ENCODE peak calls at places on chromosomes 12 and 14, in four cellular contexts. O is B cell, E is heart left ventricle, Y is brain microvascular endothelial cell. A is an unnamed sample.

GRCh38 chr14:22974530-22975313 is 7.6 kb downstream of the AJUBA start:
- DNase-seq in O (no peak), E (peak), Y (no peak), A (no peak)

GRCh38 chr14:67618617-67619063 is 1.1 kb upstream of the ARG2 start:
- DNase-seq in O (peak), E (no peak), Y (peak), A (peak)

GRCh38 chr12:124568431-124569374 is 1.3 kb upstream of the NCOR2 start:
- DNase-seq in O (peak), E (peak), Y (peak), A (peak)

GRCh38 chr14:49526101-49526500 is 60.1 kb downstream of the RPS29 start:
- DNase-seq in O (no peak), E (no peak), Y (no peak), A (no peak)

GRCh38 chr14:26180221-26180620 is 417.6 kb downstream of the NOVA1 start:
- DNase-seq in O (no peak), E (no peak), Y (no peak), A (no peak)

GRCh38 chr12:128524439-128524838 is 257.5 kb downstream of the TMEM132C start:
- DNase-seq in O (no peak), E (no peak), Y (no peak), A (no peak)

GRCh38 chr12:118495296-118495695 is 118.9 kb downstream of the SUDS3 start:
- DNase-seq in O (no peak), E (no peak), Y (no peak), A (no peak)

GRCh38 chr14:59425322-59425945 is 39.7 kb downstream of the GPR135 start:
- DNase-seq in O (no peak), E (no peak), Y (no peak), A (no peak)

GRCh38 chr12:51392556-51393237 is 1.5 kb upstream of the GALNT6 start:
- DNase-seq in O (peak), E (no peak), Y (no peak), A (peak)

GRCh38 chr12:76866146-76866545 is 12.7 kb downstream of the CSRP2 start:
- DNase-seq in O (no peak), E (no peak), Y (no peak), A (no peak)

GRCh38 chr12:119681953-119682352 is 14.0 kb downstream of the PRKAB1 start:
- DNase-seq in O (peak), E (no peak), Y (no peak), A (peak)

GRCh38 chr12:119668315-119668651 is 350 bp downstream of the PRKAB1 start:
- DNase-seq in O (no peak), E (no peak), Y (no peak), A (no peak)

GRCh38 chr14:93525691-93526451 is 95.1 kb downstream of the UNC79 start:
- DNase-seq in O (no peak), E (no peak), Y (no peak), A (no peak)

GRCh38 chr14:74325446-74325845 is 22.7 kb upstream of the ABCD4 start:
- DNase-seq in O (no peak), E (no peak), Y (no peak), A (no peak)

GRCh38 chr12:107645630-107646333 is 39.8 kb upstream of the PWP1 start:
- DNase-seq in O (no peak), E (no peak), Y (no peak), A (no peak)

GRCh38 chr12:93883436-93884154 is 206.4 kb downstream of the CRADD start:
- DNase-seq in O (no peak), E (no peak), Y (peak), A (no peak)

GRCh38 chr12:72901685-72902084 is 629.5 kb downstream of the TRHDE start:
- DNase-seq in O (no peak), E (no peak), Y (no peak), A (no peak)

GRCh38 chr12:67426067-67426466 is 156.9 kb downstream of the CAND1 start:
- DNase-seq in O (no peak), E (no peak), Y (peak), A (no peak)

GRCh38 chr12:78101181-78101876 is 270.6 kb downstream of the NAV3 start:
- DNase-seq in O (no peak), E (no peak), Y (no peak), A (no peak)

GRCh38 chr14:21846227-21846885 is 172.7 kb upstream of the OR4E1 start:
- DNase-seq in O (peak), E (peak), Y (peak), A (peak)

GRCh38 chr14:105330491-105330895 is 15.9 kb downstream of the PACS2 start:
- DNase-seq in O (no peak), E (peak), Y (peak), A (peak)

GRCh38 chr14:70257526-70257925 is 68.8 kb upstream of the SLC8A3 start:
- DNase-seq in O (peak), E (no peak), Y (no peak), A (peak)
- TF ChIP-seq CTCF in O (peak), E (no peak), Y (peak), A (peak)

DNA sequence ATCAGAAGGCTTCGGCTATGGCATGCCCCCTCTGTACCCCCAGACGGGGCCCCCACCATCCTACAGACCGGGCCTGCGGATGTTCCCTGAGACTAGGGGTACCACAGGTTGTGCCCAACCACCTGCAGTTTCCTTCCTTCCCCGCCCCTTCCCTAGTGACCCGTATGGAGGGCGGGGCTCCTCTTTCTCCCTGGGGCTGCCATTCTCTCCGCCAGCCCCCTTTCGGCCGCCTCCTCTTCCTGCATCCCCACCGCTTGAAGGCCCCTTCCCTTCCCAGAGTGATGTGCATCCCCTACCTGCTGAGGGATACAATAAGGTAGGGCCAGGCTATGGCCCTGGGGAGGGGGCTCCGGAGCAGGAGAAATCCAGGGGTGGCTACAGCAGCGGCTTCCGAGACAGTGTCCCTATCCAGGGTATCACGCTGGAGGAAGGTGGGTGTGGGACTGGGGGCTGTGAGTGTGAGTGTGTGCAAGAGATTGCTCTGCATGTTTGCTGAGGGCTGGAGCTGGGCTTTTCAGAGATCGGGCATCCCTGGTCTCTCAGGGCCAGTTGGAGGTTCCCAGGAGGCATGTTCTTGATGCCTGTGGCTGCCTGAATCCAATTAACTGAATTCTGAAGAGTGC is 8.6 kb downstream of the NFATC4 start:
- DNase-seq in O (no peak), E (no peak), Y (no peak), A (no peak)
- TF ChIP-seq CTCF in O (no peak), E (no peak), Y (no peak), A (no peak)

DNA sequence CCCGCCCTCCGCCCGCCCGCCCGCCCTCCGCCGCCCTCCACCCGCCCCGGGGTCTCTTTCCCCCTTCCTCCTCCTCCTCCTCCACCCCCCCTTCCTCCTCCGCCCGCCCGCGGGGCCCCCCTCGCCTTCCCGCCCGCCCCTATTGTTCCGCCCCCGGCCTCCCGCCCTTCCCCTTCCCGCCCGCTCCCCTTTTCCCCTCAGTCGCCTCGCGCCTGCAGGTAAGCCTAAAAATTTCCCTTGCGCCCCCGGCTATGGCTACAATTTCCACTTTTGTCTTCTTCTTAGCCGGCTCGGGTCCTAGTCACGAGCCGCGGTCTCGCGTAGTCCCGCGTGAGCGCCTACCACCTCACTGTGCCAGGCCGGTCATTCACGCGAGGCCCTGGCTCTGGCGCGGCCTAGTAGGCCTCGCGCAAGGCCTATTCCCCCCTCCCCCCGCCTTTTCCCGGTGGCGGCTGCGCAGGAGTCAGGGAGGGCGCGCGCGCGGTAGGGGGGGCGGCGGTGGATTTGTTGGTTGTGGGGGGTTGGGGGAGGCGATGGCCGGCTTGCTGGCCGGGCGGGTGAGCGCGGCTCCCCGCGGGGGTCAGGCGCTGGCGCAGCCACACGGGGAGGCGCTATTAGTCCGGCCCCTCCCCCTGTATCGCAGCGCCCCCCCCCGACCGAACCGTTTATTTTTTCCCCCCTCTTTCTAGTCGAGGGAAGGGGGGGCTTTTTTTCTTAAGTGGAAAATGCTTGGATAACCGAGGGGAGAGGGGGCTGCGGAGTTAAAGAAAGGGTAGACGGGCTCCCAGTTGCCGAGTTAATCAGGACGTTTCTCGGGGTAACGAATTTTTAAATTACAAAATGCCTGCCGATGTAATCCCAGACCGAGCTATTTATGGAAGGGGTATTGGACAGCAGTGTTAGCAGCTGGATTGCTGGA is 516 bp downstream of the PCBP2 start:
- DNase-seq in O (peak), E (peak), Y (peak), A (peak)
- TF ChIP-seq CTCF in O (peak), E (peak), Y (peak), A (peak)

GRCh38 chr12:61513972-61514371 is 746.2 kb upstream of the USP15 start:
- DNase-seq in O (no peak), E (no peak), Y (no peak), A (no peak)
- TF ChIP-seq CTCF in O (no peak), E (no peak), Y (no peak), A (no peak)

GRCh38 chr12:121131941-121132341 is 735 bp upstream of the P2RX7 start:
- DNase-seq in O (no peak), E (no peak), Y (no peak), A (no peak)

GRCh38 chr12:121129705-121130147 is 3.0 kb upstream of the P2RX7 start:
- DNase-seq in O (no peak), E (no peak), Y (no peak), A (no peak)

GRCh38 chr12:121128908-121129704 is 3.6 kb upstream of the P2RX7 start:
- DNase-seq in O (peak), E (peak), Y (peak), A (peak)

GRCh38 chr12:121132601-121133481 is at the start of gene P2RX7:
- DNase-seq in O (peak), E (peak), Y (peak), A (peak)

DNA sequence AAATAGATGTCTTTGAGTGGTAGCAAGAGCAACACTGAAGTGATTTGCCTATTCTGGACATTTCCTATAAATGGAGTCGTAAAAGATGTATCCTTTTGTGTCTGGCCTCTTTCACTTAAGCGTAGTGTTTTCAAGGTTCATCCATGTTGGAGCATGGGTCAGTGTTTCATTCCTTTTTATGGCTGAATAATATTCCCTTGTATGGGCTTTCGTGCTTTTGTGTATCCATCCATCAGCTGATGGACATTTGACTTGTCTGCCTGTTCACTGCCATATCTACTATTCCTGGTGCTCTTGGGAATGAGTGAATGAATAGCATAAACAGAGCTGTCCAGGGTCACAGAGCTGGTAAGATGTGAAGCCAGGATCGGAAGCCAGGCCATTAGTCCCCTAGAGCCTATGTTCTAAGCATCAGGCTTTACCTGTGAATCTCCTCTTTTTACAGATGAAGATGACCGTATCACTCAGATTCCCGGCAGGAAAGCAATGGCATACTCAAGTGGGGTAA is 1.8 kb upstream of the P2RX7 start:
- DNase-seq in O (no peak), E (no peak), Y (no peak), A (no peak)
- TF ChIP-seq CTCF in O (no peak), E (no peak), Y (no peak), A (no peak)